ENCODE peak calls at places on chromosomes 16 and 17, in five cellular contexts. I is thoracic aorta; L is CD4-positive, alpha-beta T cell; K is CD8-positive, alpha-beta memory T cell; V is A549. R is an unnamed sample.
A peak's percentile ranks its signal among the peaks of the same experiment; 100 is the strongest.

GRCh38 chr17:55466671-55467070 is 44.6 kb downstream of the SMIM36 start:
- DNase-seq in I (no peak), L (no peak), K (no peak), V (no peak), R (no peak)

GRCh38 chr16:81214745-81215166 is 23.7 kb upstream of the BCO1 start:
- DNase-seq in I (no peak), L (no peak), K (no peak), V (peak; percentile 69), R (no peak)

GRCh38 chr17:37725601-37726146 is 19.2 kb downstream of the HNF1B start:
- DNase-seq in I (no peak), L (no peak), K (no peak), V (no peak), R (no peak)

GRCh38 chr17:68087851-68088250 is 52.3 kb downstream of the KPNA2 start:
- DNase-seq in I (no peak), L (no peak), K (no peak), V (no peak), R (no peak)

GRCh38 chr16:22948603-22949368 is 134.8 kb downstream of the HS3ST2 start:
- DNase-seq in I (peak; percentile 33), L (peak; percentile 17), K (peak; percentile 9), V (peak; percentile 61), R (peak; percentile 10)

GRCh38 chr17:57255776-57256681 is at the start of gene MSI2:
- DNase-seq in I (peak; percentile 83), L (peak; percentile 89), K (peak; percentile 92), V (peak; percentile 68), R (peak; percentile 87)

GRCh38 chr16:11341371-11341770 is 3.9 kb upstream of the RMI2 start:
- DNase-seq in I (no peak), L (no peak), K (no peak), V (no peak), R (no peak)

GRCh38 chr16:89706446-89707260 is 5.1 kb upstream of the SPATA2L start:
- DNase-seq in I (no peak), L (no peak), K (no peak), V (no peak), R (no peak)

GRCh38 chr17:869567-870530 is 87.7 kb downstream of the MRM3 start:
- DNase-seq in I (no peak), L (no peak), K (no peak), V (peak; percentile 58), R (no peak)

GRCh38 chr17:44909681-44910144 is 5.6 kb downstream of the GFAP start:
- DNase-seq in I (no peak), L (no peak), K (no peak), V (no peak), R (no peak)

GRCh38 chr17:259341-259976 is 78.0 kb upstream of the DOC2B start:
- DNase-seq in I (no peak), L (no peak), K (no peak), V (no peak), R (no peak)

GRCh38 chr16:84886536-84887090 is 66.8 kb downstream of the CRISPLD2 start:
- DNase-seq in I (no peak), L (no peak), K (no peak), V (no peak), R (no peak)

GRCh38 chr16:3458852-3459361 is 15.4 kb downstream of the NAA60 start:
- DNase-seq in I (no peak), L (no peak), K (no peak), V (peak; percentile 81), R (no peak)

GRCh38 chr16:4798456-4798855 is 3.3 kb downstream of the SMIM22 start:
- DNase-seq in I (no peak), L (no peak), K (no peak), V (no peak), R (no peak)

GRCh38 chr16:8474576-8474975 is 115.7 kb downstream of the TMEM114 start:
- DNase-seq in I (no peak), L (no peak), K (no peak), V (no peak), R (no peak)

GRCh38 chr16:89037261-89038152 is 56.1 kb upstream of the ACSF3 start:
- DNase-seq in I (no peak), L (peak; percentile 19), K (no peak), V (peak; percentile 33), R (no peak)

DNA sequence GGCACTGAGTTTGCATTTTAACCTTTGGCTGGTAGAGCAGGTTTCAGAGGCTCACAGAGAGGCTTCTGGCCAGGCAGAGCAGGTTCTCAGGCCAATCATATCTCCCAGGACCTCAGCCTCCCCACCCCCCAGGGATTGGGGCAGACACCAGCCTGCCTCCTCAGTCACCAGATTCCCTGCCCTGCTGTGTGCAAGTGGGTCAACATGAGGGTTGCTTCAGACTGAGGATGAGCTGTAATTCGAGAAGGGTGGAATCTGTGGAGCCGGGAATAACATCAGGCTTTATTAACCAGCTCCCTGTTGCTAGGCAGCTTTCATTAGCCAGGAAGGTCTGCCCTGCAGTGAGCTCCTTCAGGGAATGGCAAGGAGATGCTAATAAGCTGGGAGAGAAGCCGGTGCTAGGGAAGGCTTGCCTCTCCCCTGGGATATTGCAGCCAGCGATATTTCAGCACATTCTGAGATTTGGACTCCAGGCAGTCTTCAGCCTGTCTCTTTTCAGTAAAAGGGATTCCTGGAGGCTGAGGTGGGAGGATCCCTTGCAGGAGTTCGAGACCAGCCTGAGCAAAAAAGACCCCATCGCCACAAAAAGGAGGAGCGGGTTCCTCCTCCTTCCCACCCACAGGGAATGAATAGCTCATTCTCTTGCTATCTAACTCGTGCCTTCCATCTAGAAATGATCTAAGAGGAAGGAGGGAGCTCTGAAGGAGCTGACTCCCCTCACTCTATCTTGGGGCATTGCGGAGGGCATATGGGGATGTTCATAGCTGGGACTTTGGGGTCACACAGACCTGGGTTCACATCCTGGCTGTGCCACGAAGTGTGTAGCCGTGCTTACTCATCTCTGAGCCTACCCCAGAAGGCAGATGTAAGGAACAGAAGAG is 10.7 kb downstream of the SGSM2 start:
- DNase-seq in I (no peak), L (no peak), K (no peak), V (peak; percentile 47), R (no peak)
- H3K27ac ChIP-seq in I (no peak overlapping the region), L (no peak overlapping the region), K (no peak overlapping the region), V (peak overlapping the region; percentile 77), R (no peak overlapping the region)

GRCh38 chr17:78737332-78737731 is 44.7 kb downstream of the CYTH1 start:
- DNase-seq in I (no peak), L (no peak), K (no peak), V (no peak), R (no peak)

GRCh38 chr17:78736526-78737079 is 45.5 kb downstream of the CYTH1 start:
- DNase-seq in I (no peak), L (peak; percentile 52), K (peak; percentile 48), V (peak; percentile 89), R (peak; percentile 24)

GRCh38 chr17:78731904-78732303 is 50.2 kb downstream of the CYTH1 start:
- DNase-seq in I (no peak), L (no peak), K (no peak), V (no peak), R (no peak)

GRCh38 chr17:78735832-78736525 is 46.1 kb downstream of the CYTH1 start:
- DNase-seq in I (no peak), L (no peak), K (no peak), V (no peak), R (no peak)

DNA sequence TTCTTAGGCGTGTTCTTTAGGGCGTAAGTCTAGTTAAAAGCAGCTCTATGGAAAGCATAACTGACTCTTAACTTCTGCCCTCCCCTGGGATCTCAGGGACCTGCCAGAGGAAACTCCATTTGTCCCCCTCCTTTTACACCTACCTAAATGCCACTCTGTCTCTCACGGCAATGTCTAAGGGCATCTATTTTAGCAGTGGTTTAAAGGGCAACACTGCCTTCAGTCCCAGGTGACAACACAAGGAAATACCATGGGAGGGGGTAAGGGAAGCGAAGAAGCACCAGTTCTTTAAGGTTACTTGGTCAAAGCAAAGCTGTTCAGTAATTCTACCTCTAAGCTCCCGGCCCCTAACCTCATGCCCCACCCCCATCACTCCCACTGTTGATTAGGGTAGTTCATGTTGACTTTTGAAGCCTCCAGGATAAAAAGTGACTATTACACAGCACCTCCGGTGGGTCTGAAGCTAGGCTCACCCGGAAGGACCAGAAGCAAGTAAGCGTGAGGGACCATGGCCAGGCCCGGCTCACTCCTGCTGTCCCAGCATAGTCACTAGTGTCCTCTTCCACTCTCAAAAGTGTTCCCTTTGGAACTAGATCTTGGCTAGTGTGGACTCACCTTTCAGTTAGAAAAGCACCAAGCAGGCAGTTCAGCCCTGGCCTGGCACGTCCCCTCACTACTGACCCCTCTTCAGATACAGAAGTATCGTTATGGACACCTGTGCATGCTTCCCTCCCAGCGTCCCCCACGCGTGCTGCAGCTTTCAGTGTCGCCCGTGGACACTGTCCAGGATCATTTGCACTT is 47.0 kb downstream of the CYTH1 start:
- DNase-seq in I (no peak), L (no peak), K (no peak), V (no peak), R (no peak)
- H3K27ac ChIP-seq in I (peak overlapping the region; percentile 49), L (peak overlapping the region; percentile 80), K (no peak overlapping the region), V (peak overlapping the region; percentile 85), R (peak overlapping the region; percentile 49)

DNA sequence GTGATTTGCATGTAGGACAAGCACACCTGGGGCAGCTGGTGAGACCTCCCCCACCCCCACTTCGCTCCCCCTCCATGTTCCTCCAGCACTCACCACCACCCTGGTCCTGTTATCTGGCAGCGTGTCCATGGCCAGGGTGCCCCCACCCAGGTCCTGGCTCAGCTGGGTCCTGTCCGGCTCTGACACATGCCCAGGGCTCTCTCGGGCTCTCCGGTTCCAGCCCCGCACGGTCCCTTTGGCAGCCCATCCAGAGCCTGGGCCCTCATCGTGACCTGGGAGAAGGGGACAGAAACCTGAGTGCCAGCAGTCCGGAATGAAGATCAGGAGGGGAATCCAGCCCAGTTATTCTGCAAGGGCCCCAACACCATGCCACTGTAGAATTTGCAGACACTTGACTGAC is 11.9 kb downstream of the PLXDC1 start:
- DNase-seq in I (no peak), L (no peak), K (no peak), V (no peak), R (no peak)
- H3K27ac ChIP-seq in I (no peak overlapping the region), L (no peak overlapping the region), K (no peak overlapping the region), V (no peak overlapping the region), R (no peak overlapping the region)

DNA sequence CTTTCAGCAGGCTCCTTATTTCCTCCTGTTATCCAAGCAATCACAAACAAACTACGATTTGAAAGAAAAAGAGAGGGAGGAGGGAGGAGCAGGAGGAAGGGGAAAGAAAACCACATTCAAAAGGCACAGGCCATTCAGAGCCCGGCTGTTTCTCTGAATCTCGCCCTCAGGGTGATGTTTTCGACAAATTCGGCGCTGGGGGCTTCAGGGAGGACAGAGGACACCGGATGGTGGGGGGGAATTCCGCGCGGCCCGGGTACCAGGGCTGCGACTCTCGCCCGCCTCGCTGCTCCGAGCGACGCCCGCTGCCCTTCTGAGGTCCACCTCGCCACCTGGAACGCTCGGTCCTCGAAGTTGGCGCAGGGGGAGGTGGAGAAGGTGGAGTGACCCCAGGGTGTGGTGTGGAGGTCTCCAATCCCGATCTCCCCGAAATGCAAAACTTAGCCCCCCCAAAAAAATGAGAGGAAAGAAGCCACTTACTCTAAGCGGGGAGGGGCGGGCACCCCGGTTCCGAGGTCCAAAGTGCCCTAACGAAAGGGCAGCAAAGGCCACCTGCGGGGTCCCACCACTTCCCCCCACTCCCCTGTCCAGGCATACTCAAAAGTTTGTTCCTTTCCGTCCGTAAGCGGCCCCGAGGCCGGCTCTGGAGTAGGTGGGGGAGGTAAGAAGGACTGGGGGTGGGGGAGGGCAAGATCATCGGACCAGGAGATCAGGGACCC is 1.2 kb downstream of the TOX3 start:
- DNase-seq in I (no peak), L (no peak), K (no peak), V (no peak), R (no peak)
- H3K27ac ChIP-seq in I (no peak overlapping the region), L (no peak overlapping the region), K (no peak overlapping the region), V (peak overlapping the region; percentile 72), R (peak overlapping the region; percentile 0)

GRCh38 chr17:51135956-51136355 is 15.3 kb upstream of the SPAG9 start:
- DNase-seq in I (no peak), L (no peak), K (no peak), V (no peak), R (no peak)

GRCh38 chr17:51128089-51128488 is 7.4 kb upstream of the SPAG9 start:
- DNase-seq in I (no peak), L (no peak), K (no peak), V (no peak), R (no peak)

GRCh38 chr17:51133365-51133764 is 12.7 kb upstream of the SPAG9 start:
- DNase-seq in I (no peak), L (no peak), K (no peak), V (no peak), R (no peak)
- H3K27ac ChIP-seq in I (peak overlapping the region; percentile 65), L (no peak overlapping the region), K (no peak overlapping the region), V (no peak overlapping the region), R (no peak overlapping the region)

R was measured in substantia nigra.